ENCODE peak calls at places on chromosomes 16 and 17, in seven cellular contexts. One of them, this sample, is unnamed. For H3K27me3, the result is how much of the 10 kb centered on the place peaks cover.

GRCh38 chr17:50037321-50038107 is 18.4 kb upstream of the ITGA3 start:
- DNase-seq in tibial artery: peak
- DNase-seq in cardiac muscle cell: peak
- DNase-seq in CD8-positive, alpha-beta T cell: no peak
- DNase-seq in pancreas: no peak
- DNase-seq in AG04450: no peak
- DNase-seq in left ventricle myocardium inferior: peak
- DNase-seq in this sample: peak

GRCh38 chr17:15462962-15463361 is 4.5 kb downstream of the CDRT4 start:
- DNase-seq in tibial artery: peak
- DNase-seq in pancreas: no peak
- DNase-seq in cardiac muscle cell: peak
- DNase-seq in AG04450: no peak
- DNase-seq in left ventricle myocardium inferior: no peak
- DNase-seq in CD8-positive, alpha-beta T cell: no peak
- DNase-seq in this sample: no peak

GRCh38 chr17:3526491-3526890 is 31.1 kb downstream of the TRPV3 start:
- DNase-seq in CD8-positive, alpha-beta T cell: no peak
- DNase-seq in cardiac muscle cell: no peak
- DNase-seq in pancreas: no peak
- DNase-seq in tibial artery: no peak
- DNase-seq in AG04450: no peak
- DNase-seq in left ventricle myocardium inferior: no peak
- DNase-seq in this sample: no peak

GRCh38 chr16:4404247-4404966 is 12.0 kb downstream of the CORO7 start:
- DNase-seq in tibial artery: no peak
- DNase-seq in pancreas: no peak
- DNase-seq in CD8-positive, alpha-beta T cell: peak
- DNase-seq in left ventricle myocardium inferior: peak
- DNase-seq in AG04450: no peak
- DNase-seq in cardiac muscle cell: peak
- DNase-seq in this sample: peak

GRCh38 chr16:64933890-64934289 is 188.0 kb downstream of the CDH11 start:
- DNase-seq in AG04450: no peak
- DNase-seq in cardiac muscle cell: no peak
- DNase-seq in CD8-positive, alpha-beta T cell: no peak
- DNase-seq in left ventricle myocardium inferior: peak
- DNase-seq in pancreas: no peak
- DNase-seq in tibial artery: no peak
- DNase-seq in this sample: peak

GRCh38 chr17:6525111-6525510 is 31.2 kb downstream of the PITPNM3 start:
- DNase-seq in pancreas: peak
- DNase-seq in cardiac muscle cell: no peak
- DNase-seq in AG04450: no peak
- DNase-seq in CD8-positive, alpha-beta T cell: no peak
- DNase-seq in left ventricle myocardium inferior: no peak
- DNase-seq in tibial artery: no peak
- DNase-seq in this sample: no peak

GRCh38 chr17:44688675-44689491 is 693 bp downstream of the CCDC43 start:
- DNase-seq in CD8-positive, alpha-beta T cell: no peak
- DNase-seq in left ventricle myocardium inferior: no peak
- DNase-seq in AG04450: no peak
- DNase-seq in pancreas: no peak
- DNase-seq in cardiac muscle cell: no peak
- DNase-seq in tibial artery: no peak
- DNase-seq in this sample: no peak

GRCh38 chr17:81711814-81712467 is at the start of gene SLC25A10:
- DNase-seq in tibial artery: peak
- DNase-seq in CD8-positive, alpha-beta T cell: peak
- DNase-seq in cardiac muscle cell: peak
- DNase-seq in pancreas: peak
- DNase-seq in AG04450: no peak
- DNase-seq in left ventricle myocardium inferior: peak
- DNase-seq in this sample: peak

GRCh38 chr16:642189-643049 is 791 bp downstream of the MCRIP2 start:
- DNase-seq in tibial artery: no peak
- DNase-seq in left ventricle myocardium inferior: peak
- DNase-seq in cardiac muscle cell: peak
- DNase-seq in CD8-positive, alpha-beta T cell: no peak
- DNase-seq in pancreas: peak
- DNase-seq in AG04450: no peak
- DNase-seq in this sample: peak

GRCh38 chr16:66099261-66099660 is 267.2 kb upstream of the CDH5 start:
- DNase-seq in tibial artery: no peak
- DNase-seq in CD8-positive, alpha-beta T cell: no peak
- DNase-seq in cardiac muscle cell: no peak
- DNase-seq in pancreas: no peak
- DNase-seq in left ventricle myocardium inferior: no peak
- DNase-seq in AG04450: no peak
- DNase-seq in this sample: peak

GRCh38 chr16:66091462-66091861 is 275.0 kb upstream of the CDH5 start:
- DNase-seq in tibial artery: no peak
- DNase-seq in CD8-positive, alpha-beta T cell: no peak
- DNase-seq in AG04450: no peak
- DNase-seq in left ventricle myocardium inferior: no peak
- DNase-seq in cardiac muscle cell: peak
- DNase-seq in pancreas: no peak
- DNase-seq in this sample: no peak

GRCh38 chr16:66097746-66098145 is 268.7 kb upstream of the CDH5 start:
- DNase-seq in pancreas: no peak
- DNase-seq in CD8-positive, alpha-beta T cell: no peak
- DNase-seq in tibial artery: no peak
- DNase-seq in AG04450: no peak
- DNase-seq in cardiac muscle cell: peak
- DNase-seq in left ventricle myocardium inferior: no peak
- DNase-seq in this sample: no peak

GRCh38 chr16:66093217-66093616 is 273.3 kb upstream of the CDH5 start:
- DNase-seq in tibial artery: no peak
- DNase-seq in left ventricle myocardium inferior: no peak
- DNase-seq in CD8-positive, alpha-beta T cell: no peak
- DNase-seq in AG04450: no peak
- DNase-seq in cardiac muscle cell: peak
- DNase-seq in pancreas: no peak
- DNase-seq in this sample: no peak

DNA sequence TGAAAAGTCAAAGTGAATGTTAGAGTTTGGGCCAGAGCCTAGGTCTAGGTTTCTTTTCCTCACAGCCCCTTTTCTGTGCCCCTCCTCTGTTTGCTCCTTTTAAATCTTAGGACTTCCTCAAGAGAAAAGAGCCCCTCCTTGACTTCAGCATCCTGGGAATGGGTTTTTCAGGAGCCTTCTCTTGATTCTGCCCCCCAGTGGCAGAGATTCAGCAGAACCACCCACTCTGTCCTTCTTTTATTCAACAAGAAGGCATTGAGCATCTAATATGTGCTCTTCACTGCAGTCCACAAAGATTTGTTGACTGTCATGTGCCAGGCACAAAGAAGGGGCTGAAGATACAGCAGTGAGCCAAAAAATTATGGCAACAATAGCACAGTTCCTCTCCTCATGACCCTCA is 270.8 kb upstream of the CDH5 start:
- DNase-seq in CD8-positive, alpha-beta T cell: no peak
- DNase-seq in cardiac muscle cell: no peak
- DNase-seq in left ventricle myocardium inferior: no peak
- DNase-seq in AG04450: no peak
- DNase-seq in pancreas: no peak
- DNase-seq in tibial artery: no peak
- DNase-seq in this sample: no peak
- TF ChIP-seq CTCF in CD8-positive, alpha-beta T cell: no peak
- TF ChIP-seq CTCF in cardiac muscle cell: peak
- TF ChIP-seq CTCF in left ventricle myocardium inferior: no peak
- TF ChIP-seq CTCF in AG04450: peak
- TF ChIP-seq CTCF in pancreas: no peak
- TF ChIP-seq CTCF in tibial artery: no peak
- TF ChIP-seq CTCF in this sample: no peak

DNA sequence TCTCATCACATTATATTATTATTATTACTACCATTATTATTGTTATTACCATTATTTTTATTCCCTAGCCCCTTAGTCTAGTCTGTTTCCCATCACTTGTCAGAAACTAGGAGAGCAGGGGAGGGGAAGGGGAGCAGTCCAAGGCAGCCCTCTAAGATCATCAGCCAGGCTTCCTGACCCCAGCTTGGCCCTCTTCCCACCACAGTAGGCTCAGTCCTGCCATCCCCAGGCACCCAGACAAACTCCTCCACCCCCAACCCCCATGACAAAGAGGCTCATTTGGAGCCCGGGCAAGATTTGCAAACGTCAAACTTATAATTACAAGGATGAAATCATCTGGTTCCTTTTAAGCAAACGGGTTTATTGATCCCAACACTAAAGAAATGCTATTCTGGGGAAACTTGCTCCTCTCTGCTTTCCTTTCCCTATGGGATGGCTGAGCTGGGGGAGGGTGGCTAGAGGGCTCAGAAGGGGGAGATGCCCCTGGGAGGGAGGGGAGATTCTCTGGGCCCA is 4.5 kb upstream of the CBFB start:
- DNase-seq in CD8-positive, alpha-beta T cell: no peak
- DNase-seq in cardiac muscle cell: no peak
- DNase-seq in pancreas: no peak
- DNase-seq in left ventricle myocardium inferior: no peak
- DNase-seq in AG04450: no peak
- DNase-seq in tibial artery: no peak
- DNase-seq in this sample: peak
- H3K27ac ChIP-seq in CD8-positive, alpha-beta T cell: no peak
- H3K27ac ChIP-seq in cardiac muscle cell: no peak
- H3K27ac ChIP-seq in pancreas: no peak
- H3K27ac ChIP-seq in left ventricle myocardium inferior: no peak
- H3K27ac ChIP-seq in AG04450: no peak
- H3K27ac ChIP-seq in tibial artery: no peak
- H3K27ac ChIP-seq in this sample: no peak

DNA sequence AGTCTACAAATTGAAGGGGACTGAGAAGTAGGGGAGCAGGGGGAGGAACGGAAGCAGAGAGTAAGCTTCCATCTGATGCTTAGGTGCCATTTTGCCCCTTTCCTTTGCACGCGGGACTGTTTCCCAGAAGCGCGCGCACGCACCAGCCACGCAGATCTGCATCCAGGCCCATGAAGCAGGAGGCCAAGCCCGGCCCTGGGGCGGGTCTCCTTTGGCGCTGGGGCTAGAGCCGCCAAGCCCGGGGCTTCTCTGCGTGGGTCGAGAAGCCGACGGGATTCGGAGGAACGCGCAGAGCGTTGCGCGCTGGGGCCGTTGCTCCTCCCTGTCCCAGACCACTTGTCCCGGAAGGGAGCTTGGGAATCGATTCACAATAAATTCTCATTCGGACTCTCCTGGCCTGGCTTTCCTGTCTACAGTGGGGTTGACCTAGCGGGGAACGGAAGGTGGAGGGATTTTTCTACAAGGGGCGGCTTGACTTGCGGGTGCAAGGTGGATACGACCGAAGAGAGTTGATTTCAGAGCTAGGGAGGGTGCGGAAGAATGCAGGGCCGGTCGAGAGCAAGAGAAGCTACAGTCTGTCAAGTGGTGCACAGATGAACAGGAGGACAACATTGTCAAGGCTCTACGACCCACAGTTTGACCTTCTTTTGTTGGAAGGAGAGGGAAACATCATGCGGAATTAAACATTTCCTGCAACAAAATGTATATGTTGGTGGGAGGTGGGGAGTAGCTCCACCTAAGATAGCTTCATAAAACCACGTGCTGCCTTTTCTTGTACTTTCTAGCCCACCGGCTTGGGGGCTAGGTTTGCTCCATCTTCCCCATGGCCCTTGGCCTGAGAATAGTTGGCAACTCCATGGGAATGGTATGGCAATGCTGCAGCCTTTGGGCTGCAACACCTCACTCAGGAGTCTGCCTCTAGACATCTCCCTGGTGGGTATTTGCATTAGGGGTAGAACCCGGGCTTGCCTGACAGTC is 4.5 kb downstream of the HOXB9 start:
- DNase-seq in pancreas: no peak
- DNase-seq in CD8-positive, alpha-beta T cell: no peak
- DNase-seq in tibial artery: no peak
- DNase-seq in AG04450: no peak
- DNase-seq in cardiac muscle cell: no peak
- DNase-seq in left ventricle myocardium inferior: no peak
- DNase-seq in this sample: no peak
- H3K27me3 ChIP-seq in pancreas: under half
- H3K27me3 ChIP-seq in CD8-positive, alpha-beta T cell: half or more
- H3K27me3 ChIP-seq in tibial artery: under half
- H3K27me3 ChIP-seq in AG04450: half or more
- H3K27me3 ChIP-seq in cardiac muscle cell: half or more
- H3K27me3 ChIP-seq in left ventricle myocardium inferior: half or more
- H3K27me3 ChIP-seq in this sample: half or more

GRCh38 chr16:2968368-2968737 is 795 bp upstream of the PAQR4 start:
- DNase-seq in AG04450: no peak
- DNase-seq in pancreas: peak
- DNase-seq in tibial artery: no peak
- DNase-seq in CD8-positive, alpha-beta T cell: peak
- DNase-seq in left ventricle myocardium inferior: no peak
- DNase-seq in cardiac muscle cell: no peak
- DNase-seq in this sample: peak

GRCh38 chr16:2971134-2971984 is 2.2 kb downstream of the PAQR4 start:
- DNase-seq in left ventricle myocardium inferior: no peak
- DNase-seq in tibial artery: no peak
- DNase-seq in cardiac muscle cell: no peak
- DNase-seq in pancreas: no peak
- DNase-seq in CD8-positive, alpha-beta T cell: peak
- DNase-seq in AG04450: no peak
- DNase-seq in this sample: no peak

GRCh38 chr16:2970563-2970962 is 1.4 kb downstream of the PAQR4 start:
- DNase-seq in left ventricle myocardium inferior: no peak
- DNase-seq in cardiac muscle cell: no peak
- DNase-seq in tibial artery: no peak
- DNase-seq in AG04450: no peak
- DNase-seq in CD8-positive, alpha-beta T cell: peak
- DNase-seq in pancreas: no peak
- DNase-seq in this sample: no peak

GRCh38 chr16:2968738-2969544 is at the start of gene PAQR4:
- DNase-seq in left ventricle myocardium inferior: peak
- DNase-seq in AG04450: peak
- DNase-seq in CD8-positive, alpha-beta T cell: peak
- DNase-seq in cardiac muscle cell: peak
- DNase-seq in tibial artery: peak
- DNase-seq in pancreas: peak
- DNase-seq in this sample: peak

DNA sequence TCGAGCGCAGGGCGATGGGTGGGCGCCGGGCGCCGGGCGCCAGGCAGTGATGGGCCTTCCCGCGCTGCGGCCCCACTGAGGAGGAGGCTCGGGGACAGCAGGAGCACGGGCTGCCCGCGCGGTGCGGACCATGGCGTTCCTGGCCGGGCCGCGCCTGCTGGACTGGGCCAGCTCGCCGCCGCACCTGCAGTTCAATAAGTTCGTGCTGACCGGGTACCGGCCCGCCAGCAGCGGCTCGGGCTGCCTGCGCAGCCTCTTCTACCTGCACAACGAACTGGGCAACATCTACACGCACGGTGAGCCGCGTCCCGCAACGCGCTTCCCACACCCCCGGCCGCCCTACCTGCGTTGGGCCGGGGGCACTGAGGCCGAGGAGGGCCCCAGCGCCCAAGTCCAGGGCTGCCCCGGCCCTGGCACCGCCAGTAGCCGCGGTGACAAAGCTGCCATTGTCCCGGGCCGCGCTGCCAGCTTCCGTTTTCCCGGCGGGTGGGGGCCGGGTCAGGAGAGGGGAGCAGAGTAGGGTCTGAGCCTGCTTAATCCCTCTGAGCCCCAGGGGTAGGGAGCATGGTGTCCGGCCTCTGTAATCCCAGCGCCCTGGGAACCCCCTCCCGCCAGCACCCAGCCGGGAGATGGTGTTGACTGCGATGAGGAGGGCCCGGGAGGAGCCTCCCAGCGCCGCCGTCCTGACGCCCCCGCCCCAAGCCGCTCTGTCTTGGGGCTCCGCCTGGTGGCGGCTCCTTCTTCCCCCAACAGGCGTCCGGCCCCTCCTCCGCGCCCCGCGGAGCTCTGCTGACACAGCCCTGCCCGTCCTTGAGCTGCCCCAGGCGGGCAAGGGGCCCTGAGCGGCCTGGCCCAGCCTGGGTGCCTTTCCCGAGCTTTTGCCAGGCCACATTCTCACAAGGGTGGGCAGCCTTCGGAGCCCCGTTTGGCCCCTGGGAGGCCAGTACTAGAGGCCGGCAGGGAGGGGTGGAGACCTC is 685 bp downstream of the PAQR4 start:
- DNase-seq in CD8-positive, alpha-beta T cell: peak
- DNase-seq in tibial artery: peak
- DNase-seq in pancreas: peak
- DNase-seq in AG04450: peak
- DNase-seq in left ventricle myocardium inferior: peak
- DNase-seq in cardiac muscle cell: peak
- DNase-seq in this sample: peak
- TF ChIP-seq CTCF in CD8-positive, alpha-beta T cell: no peak
- TF ChIP-seq CTCF in tibial artery: no peak
- TF ChIP-seq CTCF in pancreas: peak
- TF ChIP-seq CTCF in AG04450: peak
- TF ChIP-seq CTCF in left ventricle myocardium inferior: peak
- TF ChIP-seq CTCF in cardiac muscle cell: peak
- TF ChIP-seq CTCF in this sample: peak

This sample was measured in WERI-Rb-1.